ENCODE peak calls at places on chromosomes 7 and 10, in nine cellular contexts. H is aorta, Z is endodermal cell, E is heart left ventricle, P is MG63, M is HCT116, O is fibroblast of lung, J is prostate gland, U is fibroblast of mammary gland. Y is an unnamed sample.

GRCh38 chr7:16934947-16935742 is 53.4 kb upstream of the AGR3 start:
- DNase-seq in M (peak), O (peak), U (peak), J (no peak), P (peak), Z (no peak), H (no peak), E (no peak), Y (no peak)

GRCh38 chr7:40659231-40659630 is 524.4 kb downstream of the SUGCT start:
- DNase-seq in Z (no peak), P (no peak), H (no peak), J (no peak), O (no peak), E (peak), M (no peak), U (no peak), Y (no peak)

GRCh38 chr7:107867858-107868466 is 23.0 kb upstream of the DLD start:
- DNase-seq in J (no peak), U (no peak), O (no peak), P (no peak), M (no peak), H (no peak), E (no peak), Z (no peak), Y (no peak)

GRCh38 chr7:28818996-28819395 is 139.1 kb downstream of the TRIL start:
- DNase-seq in E (no peak), J (no peak), U (no peak), M (no peak), P (no peak), O (no peak), H (no peak), Z (no peak), Y (no peak)

GRCh38 chr10:68156373-68157185 is 47.3 kb downstream of the MYPN start:
- DNase-seq in M (peak), E (peak), O (peak), J (peak), H (no peak), Z (peak), P (peak), U (peak), Y (no peak)

GRCh38 chr7:2818653-2819052 is 25.5 kb downstream of the GNA12 start:
- DNase-seq in P (no peak), U (no peak), J (no peak), O (no peak), M (no peak), E (no peak), Z (no peak), H (no peak), Y (no peak)

GRCh38 chr10:26438534-26439269 is 561 bp downstream of the APBB1IP start:
- DNase-seq in M (no peak), O (no peak), Z (peak), J (no peak), H (peak), E (peak), P (peak), U (peak), Y (no peak)

GRCh38 chr10:114525368-114525949 is 121.2 kb upstream of the AFAP1L2 start:
- DNase-seq in U (peak), M (no peak), P (no peak), O (no peak), E (no peak), Z (no peak), H (no peak), J (no peak), Y (no peak)

GRCh38 chr7:101486764-101487458 is 124.2 kb downstream of the COL26A1 start:
- DNase-seq in U (no peak), O (no peak), Z (peak), E (no peak), M (no peak), H (no peak), P (no peak), J (no peak), Y (no peak)

GRCh38 chr10:86263209-86263608 is 103.4 kb downstream of the GRID1 start:
- DNase-seq in H (no peak), M (no peak), Z (peak), U (no peak), E (no peak), O (no peak), J (no peak), P (no peak), Y (no peak)

GRCh38 chr10:86260564-86260963 is 106.0 kb downstream of the GRID1 start:
- DNase-seq in H (no peak), U (no peak), E (no peak), M (no peak), Z (peak), O (no peak), P (no peak), J (no peak), Y (no peak)

GRCh38 chr10:86261470-86261869 is 105.1 kb downstream of the GRID1 start:
- DNase-seq in O (no peak), P (no peak), U (no peak), M (no peak), Z (no peak), E (no peak), H (no peak), J (no peak), Y (no peak)

GRCh38 chr10:86262671-86263165 is 103.9 kb downstream of the GRID1 start:
- DNase-seq in M (no peak), H (no peak), U (no peak), O (no peak), J (no peak), Z (peak), P (no peak), E (no peak), Y (no peak)

DNA sequence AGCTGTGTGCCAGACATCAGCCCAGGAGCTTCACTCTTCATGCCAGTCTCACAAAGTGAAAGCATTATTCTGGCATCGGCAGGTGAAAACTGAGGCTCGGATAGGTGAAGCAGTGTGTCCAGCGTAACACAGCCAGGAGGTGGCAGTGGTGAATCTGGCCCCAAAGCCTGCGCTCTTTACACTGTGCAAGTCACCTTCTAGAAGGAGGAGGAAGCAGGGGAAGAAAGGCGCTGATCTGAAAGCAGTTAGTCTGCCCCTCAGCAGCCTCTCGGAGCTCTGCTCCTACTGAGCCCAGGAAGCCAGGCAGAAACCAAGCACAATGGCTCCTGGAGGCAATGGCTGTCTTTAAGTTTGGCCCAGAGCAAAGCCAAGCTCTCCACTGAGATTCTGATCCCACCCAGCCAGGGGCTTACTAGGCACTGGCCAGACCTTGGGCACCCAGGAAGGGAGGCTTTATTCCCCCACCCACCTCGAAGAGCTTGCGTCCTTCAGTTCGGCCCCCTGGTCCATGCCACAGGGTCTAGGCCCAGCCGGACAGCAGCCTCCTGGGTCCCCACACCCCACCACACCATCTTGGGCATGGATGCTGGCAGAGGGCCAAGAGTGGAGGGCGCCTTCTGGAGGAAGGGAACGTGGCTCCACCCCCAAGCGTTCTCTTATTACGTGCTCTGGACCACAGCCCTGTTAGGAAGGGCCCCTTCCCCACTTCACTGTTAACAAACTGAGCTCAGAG is 104.5 kb downstream of the GRID1 start:
- DNase-seq in P (no peak), M (no peak), E (no peak), O (no peak), H (no peak), U (no peak), J (peak), Z (peak), Y (no peak)
- H3K4me3 ChIP-seq in P (no peak), M (no peak), E (no peak), O (no peak), H (no peak), U (no peak), J (no peak), Z (no peak), Y (no peak)

GRCh38 chr7:94909023-94909466 is 1.7 kb downstream of the PPP1R9A start:
- DNase-seq in Z (no peak), H (no peak), P (no peak), E (no peak), O (no peak), M (no peak), U (no peak), J (no peak), Y (no peak)
- H3K4me3 ChIP-seq in Z (peak), H (peak), P (peak), E (peak), O (peak), M (no peak), U (no peak), J (peak), Y (peak)

GRCh38 chr7:158996214-158997109 is 140.1 kb downstream of the DYNC2I1 start:
- DNase-seq in U (no peak), Z (no peak), H (no peak), M (no peak), J (no peak), E (no peak), O (no peak), P (no peak), Y (no peak)
- H3K4me3 ChIP-seq in U (no peak), Z (no peak), H (no peak), M (no peak), J (no peak), E (no peak), O (no peak), P (no peak), Y (no peak)

DNA sequence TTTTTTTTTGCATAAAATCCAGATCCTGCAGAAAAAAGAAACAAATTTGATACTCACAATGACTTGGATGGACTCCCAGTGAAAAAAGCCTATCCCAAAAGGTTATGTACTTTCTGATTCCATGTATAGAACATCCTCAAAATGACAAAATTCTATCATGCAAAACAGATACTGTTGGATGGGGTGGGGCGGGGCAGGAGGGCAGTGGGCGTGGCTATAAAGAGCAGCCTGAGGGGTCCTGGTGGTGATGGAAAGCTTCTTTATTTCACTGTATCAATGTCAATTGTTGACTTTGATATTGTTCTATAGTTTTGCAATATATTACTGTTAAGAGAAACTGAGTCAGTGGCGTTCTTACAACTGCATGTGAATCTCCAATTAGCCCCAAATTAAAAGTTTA is 101.7 kb downstream of the LHPP start:
- DNase-seq in E (no peak), J (no peak), O (no peak), P (no peak), H (peak), Z (no peak), U (no peak), M (no peak), Y (no peak)
- H3K4me3 ChIP-seq in E (no peak), J (no peak), O (no peak), P (no peak), H (no peak), Z (no peak), U (no peak), M (no peak), Y (no peak)

DNA sequence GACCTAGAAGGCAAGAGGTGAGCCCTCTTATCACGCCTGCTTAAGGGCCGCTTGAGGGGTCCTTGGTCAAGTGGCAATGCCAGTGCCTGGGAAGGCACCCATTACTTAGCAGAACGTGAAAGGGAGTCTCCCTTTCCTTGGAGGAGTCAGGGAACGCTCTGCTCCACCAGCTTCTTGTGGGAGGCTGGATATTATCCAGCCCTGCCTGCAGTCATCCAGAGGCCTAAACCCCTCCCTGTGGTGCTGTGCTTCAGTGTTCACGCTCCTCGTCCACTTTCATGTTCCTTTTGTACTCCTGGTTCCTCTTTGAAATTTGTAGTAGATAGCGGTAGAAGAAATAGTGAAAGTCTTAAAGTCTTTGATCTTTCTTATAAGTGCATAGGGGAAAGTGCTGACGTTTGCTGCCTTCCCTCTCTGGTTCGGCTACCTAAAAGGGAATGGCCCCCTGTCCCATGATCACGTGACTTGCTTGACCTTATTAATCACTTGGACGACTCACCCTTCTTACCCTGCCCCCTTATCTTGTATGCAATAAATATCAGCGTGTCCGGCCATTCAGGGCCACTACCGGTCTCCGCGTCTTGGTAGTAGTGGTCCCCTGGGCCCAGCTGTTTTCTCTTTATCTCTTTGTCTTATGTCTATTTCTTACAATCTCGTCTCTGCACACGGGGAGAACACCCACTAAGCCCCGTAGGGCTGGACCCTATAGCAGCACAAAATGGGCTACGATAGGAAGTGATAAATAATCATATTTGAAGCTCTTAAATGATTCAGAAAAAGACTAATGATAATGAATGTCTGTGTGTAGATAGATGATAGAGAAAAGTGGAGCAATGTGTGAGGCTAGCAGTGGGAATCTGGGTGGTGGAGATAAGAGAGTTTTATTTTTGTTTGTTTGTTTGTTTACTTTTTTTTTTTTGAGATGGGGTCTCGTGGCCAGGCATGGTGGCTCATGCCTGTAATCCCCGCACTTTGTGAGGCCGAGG is 5.8 kb upstream of the ESYT2 start:
- DNase-seq in J (no peak), U (peak), E (no peak), M (no peak), O (no peak), H (no peak), P (no peak), Z (peak), Y (no peak)
- H3K4me3 ChIP-seq in J (no peak), U (no peak), E (no peak), M (no peak), O (no peak), H (no peak), P (no peak), Z (no peak), Y (no peak)

DNA sequence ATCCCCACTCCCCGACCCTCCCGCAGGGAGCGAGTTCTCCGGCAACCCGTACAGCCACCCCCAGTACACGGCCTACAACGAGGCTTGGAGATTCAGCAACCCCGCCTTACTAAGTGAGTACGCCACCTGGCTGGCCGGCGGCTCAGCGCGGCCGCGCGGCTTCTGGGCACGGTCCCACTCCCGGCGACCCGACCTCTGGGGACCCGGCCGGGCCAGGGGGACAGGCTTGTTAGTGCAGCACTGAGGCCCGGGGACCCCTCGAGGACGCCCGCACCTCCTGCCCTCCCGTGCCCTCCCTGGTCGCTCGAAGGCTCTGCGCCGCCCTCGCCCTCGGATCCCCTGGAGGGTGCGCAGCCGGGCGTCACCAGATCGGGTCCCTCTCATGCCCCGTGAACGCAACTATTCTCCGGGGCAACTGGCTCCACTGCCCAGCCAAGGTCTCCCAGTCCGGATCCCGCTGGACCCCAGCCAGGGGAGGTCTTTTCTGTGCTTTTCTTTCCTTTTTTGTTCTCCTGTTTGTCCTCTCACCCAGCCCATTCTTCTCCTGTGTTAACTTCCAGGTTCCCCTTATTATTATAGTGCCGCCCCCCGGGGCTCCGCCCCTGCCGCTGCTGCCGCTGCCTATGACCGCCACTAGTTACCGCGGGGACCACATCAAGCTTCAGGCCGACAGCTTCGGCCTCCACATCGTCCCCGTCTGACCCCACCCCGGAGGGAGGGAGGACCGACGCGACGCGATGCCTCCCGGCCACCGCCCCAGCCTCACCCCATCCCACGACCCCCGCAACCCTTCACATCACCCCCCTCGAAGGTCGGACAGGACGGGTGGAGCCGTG is 81.8 kb downstream of the PAX2 start:
- DNase-seq in E (no peak), H (peak), P (no peak), O (no peak), M (peak), Z (peak), J (no peak), U (no peak), Y (no peak)
- H3K4me3 ChIP-seq in E (peak), H (peak), P (peak), O (no peak), M (peak), Z (peak), J (peak), U (no peak), Y (no peak)

DNA sequence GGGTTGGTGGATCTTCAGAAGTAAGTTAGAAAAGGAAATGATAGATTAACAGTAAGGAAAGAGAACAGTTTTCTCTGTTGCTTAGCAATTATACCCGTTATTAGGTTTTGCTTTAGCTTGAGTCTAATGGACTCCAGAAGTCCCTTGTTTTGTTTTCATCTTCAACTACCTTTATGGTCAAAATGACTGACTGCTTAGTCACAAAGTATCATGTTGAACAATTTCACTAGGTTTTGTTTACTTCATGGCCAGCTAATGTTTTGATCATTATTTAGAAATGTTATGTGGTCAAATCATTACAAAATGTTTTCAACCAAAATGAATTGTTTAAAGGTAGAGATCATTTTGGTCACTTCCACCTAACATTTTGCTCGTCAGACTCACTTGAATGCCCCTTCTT is 1.9 kb downstream of the UBN2 start:
- DNase-seq in H (no peak), M (no peak), J (no peak), Z (no peak), O (no peak), P (no peak), U (peak), E (no peak), Y (no peak)
- H3K4me3 ChIP-seq in H (no peak), M (no peak), J (peak), Z (peak), O (peak), P (peak), U (peak), E (no peak), Y (peak)